ENCODE peak calls at places on chromosomes 3 and 15, in four cellular contexts. W, Y, A and B are unnamed samples.

GRCh38 chr15:67880651-67881182 is 40.9 kb upstream of the RNU6-1 start:
- DNase-seq in W (no peak), Y (no peak), A (no peak), B (no peak)

GRCh38 chr3:190696777-190697501 is 165.6 kb downstream of the GMNC start:
- DNase-seq in W (no peak), Y (no peak), A (no peak), B (no peak)

GRCh38 chr3:129950318-129951046 is 24.0 kb upstream of the TRH start:
- DNase-seq in W (no peak), Y (no peak), A (no peak), B (no peak)

GRCh38 chr3:184700759-184701158 is 11.1 kb downstream of the MAGEF1 start:
- DNase-seq in W (no peak), Y (no peak), A (no peak), B (no peak)

GRCh38 chr3:182482692-182483091 is 310.6 kb upstream of the ATP11B start:
- DNase-seq in W (no peak), Y (no peak), A (no peak), B (no peak)

GRCh38 chr3:111605016-111605415 is 9.9 kb upstream of the ZBED2 start:
- DNase-seq in W (no peak), Y (no peak), A (no peak), B (no peak)

GRCh38 chr15:66951976-66952375 is 113.4 kb upstream of the SMAD3 start:
- DNase-seq in W (no peak), Y (no peak), A (no peak), B (no peak)

GRCh38 chr15:58726867-58727266 is 22.6 kb downstream of the ADAM10 start:
- DNase-seq in W (no peak), Y (no peak), A (no peak), B (no peak)

GRCh38 chr3:16379838-16380237 is 114.8 kb downstream of the OXNAD1 start:
- DNase-seq in W (no peak), Y (no peak), A (no peak), B (no peak)

GRCh38 chr3:58666683-58667082 is at the start of gene FAM3D:
- DNase-seq in W (no peak), Y (no peak), A (no peak), B (no peak)

GRCh38 chr3:57981483-57982087 is 26.6 kb upstream of the FLNB start:
- DNase-seq in W (no peak), Y (no peak), A (no peak), B (no peak)

GRCh38 chr15:95304116-95304873 is 1026.2 kb upstream of the NR2F2 start:
- DNase-seq in W (no peak), Y (no peak), A (no peak), B (no peak)

GRCh38 chr3:48285132-48285531 is 44.2 kb downstream of the ZNF589 start:
- DNase-seq in W (no peak), Y (no peak), A (no peak), B (no peak)

GRCh38 chr3:177810162-177810623 is 612.9 kb upstream of the TBL1XR1 start:
- DNase-seq in W (no peak), Y (no peak), A (no peak), B (no peak)

GRCh38 chr3:30078736-30079135 is 527.7 kb upstream of the TGFBR2 start:
- DNase-seq in W (no peak), Y (no peak), A (no peak), B (no peak)

GRCh38 chr15:47756872-47757271 is 39.6 kb downstream of the SEMA6D start:
- DNase-seq in W (no peak), Y (no peak), A (peak), B (peak)

GRCh38 chr3:174438501-174439156 is 420.5 kb upstream of the NAALADL2 start:
- DNase-seq in W (no peak), Y (no peak), A (no peak), B (no peak)

GRCh38 chr15:73282567-73283200 is 86.1 kb downstream of the HCN4 start:
- DNase-seq in W (no peak), Y (no peak), A (no peak), B (no peak)

DNA sequence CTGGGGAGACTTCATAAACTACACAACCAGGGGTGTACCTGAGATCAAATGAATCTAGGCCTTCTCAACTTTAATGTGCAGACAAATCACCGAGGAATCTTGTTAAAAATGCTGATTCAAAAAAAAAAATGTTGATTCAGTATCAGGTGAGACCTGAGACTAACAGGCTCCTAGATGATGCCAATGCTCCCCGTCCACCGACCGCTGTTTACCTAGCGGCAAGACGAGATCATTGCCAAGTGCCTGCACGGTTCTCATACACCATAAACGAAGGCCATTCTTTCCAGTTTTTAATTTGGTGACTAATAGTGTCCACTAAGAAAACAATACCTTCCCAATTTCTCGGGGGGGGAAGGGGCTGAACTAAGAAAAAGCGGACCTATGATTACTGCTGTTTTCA is 2.5 kb upstream of the FSIP1 start:
- DNase-seq in W (no peak), Y (no peak), A (no peak), B (no peak)
- TF ChIP-seq CTCF in W (no peak), Y (no peak), A (no peak), B (no peak)

DNA sequence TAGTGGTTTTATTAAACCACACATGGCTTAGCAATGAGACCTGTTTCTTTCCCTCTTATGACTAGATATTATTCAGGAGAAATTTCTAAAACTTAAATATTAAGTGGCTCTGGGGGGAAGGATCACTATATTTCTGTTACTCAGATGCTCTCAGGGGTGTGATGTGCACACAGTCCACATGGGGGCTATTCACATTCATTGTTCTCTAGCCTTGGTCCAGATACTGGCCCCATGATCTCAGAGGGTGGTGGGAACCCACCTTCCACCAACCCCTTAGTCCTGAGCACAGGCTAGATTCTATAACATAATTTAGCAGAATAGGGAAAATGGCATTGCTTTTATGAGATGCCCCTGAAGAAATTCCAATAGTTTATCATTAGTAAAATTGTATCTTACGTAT is 149.0 kb upstream of the ST8SIA2 start:
- DNase-seq in W (no peak), Y (no peak), A (no peak), B (no peak)
- TF ChIP-seq CTCF in W (no peak), Y (no peak), A (no peak), B (no peak)

GRCh38 chr3:188323067-188323842 is 169.3 kb downstream of the LPP start:
- DNase-seq in W (no peak), Y (peak), A (no peak), B (no peak)

GRCh38 chr3:188326111-188326510 is 172.2 kb downstream of the LPP start:
- DNase-seq in W (no peak), Y (no peak), A (no peak), B (no peak)

GRCh38 chr3:188330138-188330537 is 176.2 kb downstream of the LPP start:
- DNase-seq in W (no peak), Y (no peak), A (no peak), B (no peak)

GRCh38 chr3:188327433-188327832 is 173.5 kb downstream of the LPP start:
- DNase-seq in W (no peak), Y (no peak), A (no peak), B (no peak)

GRCh38 chr3:188326968-188327367 is 173.0 kb downstream of the LPP start:
- DNase-seq in W (no peak), Y (no peak), A (no peak), B (no peak)
- TF ChIP-seq CTCF in W (no peak), Y (no peak), A (no peak), B (no peak)

GRCh38 chr15:36645106-36645505 is 65.7 kb downstream of the CDIN1 start:
- DNase-seq in W (no peak), Y (no peak), A (no peak), B (no peak)
- TF ChIP-seq CTCF in W (no peak), Y (no peak), A (no peak), B (no peak)

GRCh38 chr15:96320703-96321421 is 9.6 kb upstream of the NR2F2 start:
- DNase-seq in W (no peak), Y (no peak), A (no peak), B (no peak)

GRCh38 chr15:96323250-96324162 is 7.0 kb upstream of the NR2F2 start:
- DNase-seq in W (no peak), Y (no peak), A (no peak), B (no peak)

GRCh38 chr15:96322401-96323249 is 7.9 kb upstream of the NR2F2 start:
- DNase-seq in W (no peak), Y (no peak), A (no peak), B (no peak)

GRCh38 chr15:96324192-96324895 is 6.2 kb upstream of the NR2F2 start:
- DNase-seq in W (no peak), Y (no peak), A (no peak), B (no peak)

GRCh38 chr15:96321422-96322391 is 8.8 kb upstream of the NR2F2 start:
- DNase-seq in W (no peak), Y (no peak), A (no peak), B (no peak)
- TF ChIP-seq CTCF in W (no peak), Y (no peak), A (no peak), B (peak)

GRCh38 chr3:9800529-9800928 is 7.6 kb downstream of the ARPC4 start:
- DNase-seq in W (no peak), Y (no peak), A (no peak), B (no peak)
- TF ChIP-seq CTCF in W (no peak), Y (no peak), A (no peak), B (peak)

GRCh38 chr3:112654979-112655378 is 14.0 kb upstream of the CCDC80 start:
- DNase-seq in W (no peak), Y (no peak), A (no peak), B (no peak)
- TF ChIP-seq CTCF in W (no peak), Y (no peak), A (no peak), B (peak)

DNA sequence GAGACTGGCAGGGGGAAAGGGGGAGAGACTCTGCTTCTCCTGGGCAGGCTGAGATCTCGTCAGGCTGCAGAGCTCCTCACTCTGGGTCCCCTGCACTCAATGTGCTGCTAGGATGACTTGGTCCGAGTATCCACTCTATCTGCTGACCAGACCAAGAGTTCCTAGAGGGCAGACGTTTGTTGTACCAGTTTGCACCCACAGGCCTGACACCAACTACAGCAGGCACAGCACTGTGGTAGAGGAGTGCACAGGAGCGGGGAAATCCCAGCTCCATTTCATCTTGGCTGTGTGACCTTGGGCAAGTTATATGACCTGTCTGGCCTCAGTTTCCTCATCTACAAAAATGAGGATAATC is 29.0 kb downstream of the CCDC12 start:
- DNase-seq in W (no peak), Y (no peak), A (no peak), B (no peak)
- TF ChIP-seq CTCF in W (no peak), Y (no peak), A (no peak), B (no peak)

GRCh38 chr3:194640829-194641228 is 7.6 kb upstream of the TMEM44 start:
- DNase-seq in W (no peak), Y (peak), A (no peak), B (no peak)
- TF ChIP-seq CTCF in W (no peak), Y (peak), A (no peak), B (peak)

DNA sequence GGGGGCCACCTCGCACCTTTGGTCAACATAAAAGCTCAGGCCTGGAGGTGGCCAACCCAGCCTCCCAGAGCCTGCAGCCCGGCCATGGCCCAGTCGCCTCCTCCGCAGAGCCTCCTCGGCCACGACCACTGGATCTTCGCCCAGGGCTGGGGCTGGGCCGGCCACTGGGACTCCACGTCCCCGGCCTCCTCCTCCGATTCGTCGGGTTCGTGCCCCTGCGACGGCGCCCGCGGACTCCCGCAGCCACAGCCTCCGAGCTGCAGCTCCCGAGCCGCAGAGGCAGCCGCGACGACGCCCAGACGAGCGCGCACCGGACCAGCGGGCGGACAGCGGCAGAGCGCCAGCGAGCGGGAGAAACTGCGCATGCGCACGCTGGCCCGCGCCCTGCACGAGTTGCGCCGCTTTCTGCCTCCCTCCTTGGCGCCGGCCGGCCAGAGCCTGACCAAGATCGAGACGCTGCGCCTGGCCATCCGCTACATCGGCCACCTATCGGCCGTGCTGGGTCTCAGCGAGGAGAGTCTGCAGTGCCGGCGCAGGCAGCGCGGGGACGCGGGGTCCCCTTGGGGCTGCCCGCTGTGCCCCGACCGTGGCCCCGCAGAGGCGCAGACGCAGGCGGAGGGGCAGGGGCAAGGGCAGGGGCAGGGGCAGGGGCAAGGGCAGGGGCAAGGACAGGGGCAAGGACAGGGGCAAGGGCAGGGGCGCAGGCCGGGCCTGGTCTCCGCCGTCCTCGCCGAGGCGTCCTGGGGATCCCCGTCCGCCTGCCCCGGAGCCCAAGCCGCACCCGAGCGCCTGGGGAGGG is at the start of gene MESP2:
- DNase-seq in W (peak), Y (peak), A (peak), B (no peak)
- TF ChIP-seq CTCF in W (peak), Y (no peak), A (peak), B (peak)